ENCODE peak calls at places on chromosomes 12 and 14, in eight cellular contexts. C is stimulated activated CD8-positive, alpha-beta memory T cell treated with anti-CD3 and anti-CD28 coated beads, Interleukin-15, amount 100 ng/mL, for 1 hour; P is fibroblast of the conjunctiva; U is cardiac fibroblast; Y is naive B cell; W is GM04504; T is activated CD8-positive, alpha-beta memory T cell treated with anti-CD3 and anti-CD28 coated beads for 4 hours; H is memory B cell. D is an unnamed sample.

GRCh38 chr12:27048822-27049752 is 26.7 kb downstream of the MED21 start:
- DNase-seq in C (no peak), P (peak), U (peak), Y (no peak), W (no peak), T (no peak), H (no peak), D (no peak)

GRCh38 chr12:109731231-109731731 is 17.7 kb downstream of the FAM222A start:
- DNase-seq in C (no peak), P (no peak), U (no peak), Y (no peak), W (no peak), T (no peak), H (no peak), D (no peak)

GRCh38 chr14:64423987-64424386 is 35.8 kb downstream of the MTHFD1 start:
- DNase-seq in C (no peak), P (no peak), U (peak), Y (no peak), W (no peak), T (no peak), H (no peak), D (no peak)

GRCh38 chr14:106039400-106039799 is 513.0 kb downstream of the TMEM121 start:
- DNase-seq in C (no peak), P (no peak), U (no peak), Y (no peak), W (no peak), T (peak), H (peak), D (no peak)

GRCh38 chr12:44385964-44386363 is 490.2 kb downstream of the NELL2 start:
- DNase-seq in C (no peak), P (no peak), U (no peak), Y (no peak), W (peak), T (no peak), H (no peak), D (no peak)

GRCh38 chr12:94101902-94102660 is 46.3 kb upstream of the PLXNC1 start:
- DNase-seq in C (peak), P (peak), U (peak), Y (peak), W (peak), T (peak), H (peak), D (peak)

GRCh38 chr14:98173291-98173690 is 1098.7 kb downstream of the BCL11B start:
- DNase-seq in C (peak), P (no peak), U (no peak), Y (no peak), W (no peak), T (no peak), H (no peak), D (no peak)

GRCh38 chr14:26138764-26139445 is 458.9 kb downstream of the NOVA1 start:
- DNase-seq in C (no peak), P (no peak), U (peak), Y (no peak), W (no peak), T (no peak), H (no peak), D (no peak)

GRCh38 chr14:51035611-51036192 is 59.2 kb downstream of the TRIM9 start:
- DNase-seq in C (no peak), P (no peak), U (no peak), Y (no peak), W (no peak), T (no peak), H (no peak), D (no peak)

GRCh38 chr12:4164591-4165558 is 108.7 kb upstream of the CCND2 start:
- DNase-seq in C (no peak), P (peak), U (peak), Y (peak), W (peak), T (peak), H (peak), D (no peak)

GRCh38 chr12:69354561-69355187 is 4.9 kb upstream of the YEATS4 start:
- DNase-seq in C (no peak), P (no peak), U (no peak), Y (no peak), W (no peak), T (no peak), H (no peak), D (no peak)

GRCh38 chr12:28622416-28622815 is 432.2 kb downstream of the CCDC91 start:
- DNase-seq in C (no peak), P (peak), U (peak), Y (no peak), W (peak), T (no peak), H (no peak), D (no peak)

GRCh38 chr12:116950628-116951325 is 40.0 kb downstream of the FBXW8 start:
- DNase-seq in C (no peak), P (no peak), U (no peak), Y (no peak), W (no peak), T (no peak), H (no peak), D (no peak)

GRCh38 chr14:91257328-91258020 is 13.0 kb upstream of the GPR68 start:
- DNase-seq in C (no peak), P (no peak), U (peak), Y (no peak), W (no peak), T (no peak), H (no peak), D (no peak)

D was measured in central memory CD8-positive, alpha-beta T cell.